ENCODE peak calls at places on chromosomes 3 and 15, in ten cellular contexts. X, G, B, R, O, K, J, M, F and U are unnamed samples.

GRCh38 chr3:171225101-171225674 is 198.7 kb upstream of the SLC2A2 start:
- DNase-seq in X (no peak), G (no peak), B (no peak), R (no peak), O (no peak), K (no peak), J (no peak), M (no peak), F (no peak), U (no peak)

GRCh38 chr3:189403194-189403593 is 228.0 kb upstream of the TP63 start:
- DNase-seq in X (no peak), G (no peak), B (no peak), R (no peak), O (no peak), K (no peak), J (no peak), M (no peak), F (no peak), U (no peak)

GRCh38 chr15:62035256-62035908 is 24.9 kb downstream of the VPS13C start:
- DNase-seq in X (peak; percentile 13), G (no peak), B (no peak), R (peak; percentile 50), O (peak; percentile 76), K (no peak), J (peak; percentile 18), M (no peak), F (no peak), U (no peak)

GRCh38 chr3:62873672-62874397 is 1.4 kb downstream of the CADPS start:
- DNase-seq in X (no peak), G (peak; percentile 49), B (no peak), R (no peak), O (peak; percentile 26), K (peak; percentile 50), J (no peak), M (peak; percentile 49), F (no peak), U (no peak)

GRCh38 chr3:106018929-106019328 is 150.1 kb upstream of the CBLB start:
- DNase-seq in X (no peak), G (no peak), B (no peak), R (no peak), O (no peak), K (no peak), J (no peak), M (no peak), F (no peak), U (no peak)

GRCh38 chr3:8990266-8991215 is 27.3 kb upstream of the RAD18 start:
- DNase-seq in X (peak; percentile 45), G (no peak), B (no peak), R (peak; percentile 45), O (peak; percentile 42), K (no peak), J (peak; percentile 72), M (no peak), F (no peak), U (no peak)

GRCh38 chr3:45145681-45146614 is at the start of gene CDCP1:
- DNase-seq in X (no peak), G (no peak), B (no peak), R (no peak), O (no peak), K (no peak), J (no peak), M (peak; percentile 65), F (no peak), U (no peak)

GRCh38 chr3:40054568-40055222 is 245.3 kb downstream of the MYRIP start:
- DNase-seq in X (no peak), G (no peak), B (no peak), R (peak; percentile 74), O (peak; percentile 52), K (no peak), J (no peak), M (no peak), F (no peak), U (no peak)

GRCh38 chr3:15287565-15288330 is 44.6 kb downstream of the SH3BP5 start:
- DNase-seq in X (peak; percentile 55), G (no peak), B (no peak), R (peak; percentile 82), O (peak; percentile 99), K (no peak), J (peak; percentile 79), M (peak; percentile 64), F (peak; percentile 72), U (no peak)